ENCODE peak calls at places on chromosomes 5 and 9, in nine cellular contexts. C is fibroblast of villous mesenchyme, N is upper lobe of right lung, U is HFFc6, P is AG10803, O is neural progenitor cell, I is foreskin fibroblast, L is GM12865, Z is heart left ventricle. D is an unnamed sample.
A peak's percentile ranks its signal among the peaks of the same experiment; 100 is the strongest.

GRCh38 chr9:36319806-36320205 is 61.6 kb upstream of the GNE start:
- DNase-seq in C (peak; percentile 49), N (peak; percentile 69), U (no peak), P (peak; percentile 47), O (no peak), I (no peak), L (no peak), Z (no peak), D (no peak)

GRCh38 chr5:139795074-139796001 is at the start of gene PSD2:
- DNase-seq in C (no peak), N (no peak), U (no peak), P (no peak), O (peak; percentile 78), I (no peak), L (no peak), Z (no peak), D (no peak)

GRCh38 chr5:34517249-34517648 is 138.9 kb upstream of the RAI14 start:
- DNase-seq in C (peak; percentile 68), N (no peak), U (peak; percentile 45), P (no peak), O (no peak), I (peak; percentile 80), L (no peak), Z (no peak), D (no peak)

GRCh38 chr5:65462139-65462705 is 19.5 kb downstream of the ADAMTS6 start:
- DNase-seq in C (no peak), N (no peak), U (no peak), P (no peak), O (no peak), I (no peak), L (no peak), Z (no peak), D (no peak)

GRCh38 chr5:26388946-26389345 is 649.4 kb downstream of the CDH9 start:
- DNase-seq in C (no peak), N (no peak), U (no peak), P (no peak), O (no peak), I (no peak), L (no peak), Z (no peak), D (no peak)

GRCh38 chr9:89555426-89556375 is 49.1 kb upstream of the GADD45G start:
- DNase-seq in C (peak; percentile 59), N (no peak), U (no peak), P (no peak), O (no peak), I (no peak), L (peak; percentile 66), Z (no peak), D (no peak)

GRCh38 chr5:132270706-132271105 is 13.2 kb downstream of the PDLIM4 start:
- DNase-seq in C (no peak), N (no peak), U (no peak), P (no peak), O (no peak), I (no peak), L (no peak), Z (no peak), D (no peak)

GRCh38 chr5:120465281-120465961 is 1.3 kb downstream of the PRR16 start:
- DNase-seq in C (peak; percentile 73), N (peak; percentile 59), U (peak; percentile 58), P (peak; percentile 72), O (peak; percentile 73), I (peak; percentile 68), L (no peak), Z (peak; percentile 61), D (no peak)

GRCh38 chr5:63963080-63963735 is 963 bp upstream of the HTR1A start:
- DNase-seq in C (peak; percentile 68), N (no peak), U (peak; percentile 39), P (peak; percentile 68), O (peak; percentile 95), I (peak; percentile 9), L (peak; percentile 75), Z (peak; percentile 16), D (no peak)

DNA sequence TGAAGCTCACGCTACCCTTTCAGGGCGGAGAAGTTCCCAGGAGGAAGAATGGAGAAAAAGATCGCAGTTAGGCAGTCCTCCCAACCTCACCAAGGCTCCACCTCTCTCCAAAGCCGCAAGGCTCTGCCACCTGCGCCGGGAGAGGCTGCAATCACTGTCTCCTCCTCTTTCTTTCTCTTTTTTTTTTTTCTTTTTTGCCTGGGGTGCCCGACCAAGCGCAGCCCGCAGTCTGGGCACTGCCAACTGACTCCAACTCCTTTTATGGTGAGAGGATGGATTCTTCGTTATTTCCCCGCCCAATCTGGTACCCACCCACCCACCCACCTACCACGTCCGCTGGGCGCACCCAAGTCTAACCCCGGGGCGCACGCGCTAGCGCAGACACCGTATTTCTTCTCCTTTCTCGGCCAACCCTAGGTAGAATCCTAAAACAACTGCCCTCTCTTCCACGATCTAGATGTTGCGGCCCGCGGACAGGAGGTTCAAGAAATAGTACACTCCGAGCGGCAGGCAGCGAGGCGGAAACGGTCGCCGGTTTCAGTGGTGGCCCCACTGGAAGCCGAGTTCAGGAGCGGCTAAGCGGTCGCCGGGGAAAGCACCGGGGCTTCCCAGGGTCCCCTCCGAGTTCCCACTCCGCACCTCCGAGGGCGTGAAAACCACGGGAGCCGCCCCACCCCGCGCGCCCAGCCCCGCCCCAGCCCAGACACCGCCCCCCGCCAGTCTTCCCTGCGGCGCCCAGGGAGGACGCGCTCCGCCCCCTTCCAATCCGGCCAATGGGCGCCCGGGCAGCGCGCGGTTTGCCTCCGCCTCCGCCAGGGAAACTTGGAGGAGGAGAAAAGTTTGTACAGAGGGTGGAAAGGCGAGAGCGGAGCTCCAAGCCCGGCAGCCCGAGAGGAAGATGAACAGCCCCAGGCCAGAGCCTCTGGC is at the start of gene PTGER4:
- DNase-seq in C (peak; percentile 87), N (peak; percentile 97), U (peak; percentile 78), P (peak; percentile 83), O (peak; percentile 91), I (peak; percentile 93), L (peak; percentile 77), Z (peak; percentile 95), D (peak; percentile 91)
- TF ChIP-seq CTCF in C (no peak), N (no peak), U (no peak), P (no peak), O (no peak), I (no peak), L (no peak), Z (no peak), D (no peak)

GRCh38 chr9:92293075-92293354 is 482 bp downstream of the IARS1 start:
- DNase-seq in C (no peak), N (no peak), U (no peak), P (no peak), O (no peak), I (no peak), L (no peak), Z (no peak), D (no peak)

GRCh38 chr9:92295240-92295790 is 1.8 kb upstream of the IARS1 start:
- DNase-seq in C (peak; percentile 76), N (no peak), U (no peak), P (no peak), O (no peak), I (no peak), L (no peak), Z (no peak), D (no peak)

GRCh38 chr9:92294297-92294676 is 790 bp upstream of the IARS1 start:
- DNase-seq in C (peak; percentile 26), N (no peak), U (peak; percentile 31), P (peak; percentile 38), O (peak; percentile 25), I (no peak), L (peak; percentile 47), Z (no peak), D (no peak)

GRCh38 chr9:92292338-92293074 is 991 bp downstream of the IARS1 start:
- DNase-seq in C (peak; percentile 29), N (no peak), U (peak; percentile 17), P (peak; percentile 32), O (no peak), I (no peak), L (no peak), Z (no peak), D (no peak)

GRCh38 chr9:92293452-92294296 is at the start of gene IARS1:
- DNase-seq in C (peak; percentile 98), N (peak; percentile 99), U (peak; percentile 99), P (peak; percentile 98), O (peak; percentile 97), I (peak; percentile 98), L (peak; percentile 99), Z (peak; percentile 98), D (peak; percentile 100)
- TF ChIP-seq CTCF in C (no peak), N (peak; percentile 28), U (peak; percentile 69), P (peak; percentile 42), O (peak; percentile 43), I (peak; percentile 29), L (peak; percentile 44), Z (peak; percentile 61), D (peak; percentile 45)

DNA sequence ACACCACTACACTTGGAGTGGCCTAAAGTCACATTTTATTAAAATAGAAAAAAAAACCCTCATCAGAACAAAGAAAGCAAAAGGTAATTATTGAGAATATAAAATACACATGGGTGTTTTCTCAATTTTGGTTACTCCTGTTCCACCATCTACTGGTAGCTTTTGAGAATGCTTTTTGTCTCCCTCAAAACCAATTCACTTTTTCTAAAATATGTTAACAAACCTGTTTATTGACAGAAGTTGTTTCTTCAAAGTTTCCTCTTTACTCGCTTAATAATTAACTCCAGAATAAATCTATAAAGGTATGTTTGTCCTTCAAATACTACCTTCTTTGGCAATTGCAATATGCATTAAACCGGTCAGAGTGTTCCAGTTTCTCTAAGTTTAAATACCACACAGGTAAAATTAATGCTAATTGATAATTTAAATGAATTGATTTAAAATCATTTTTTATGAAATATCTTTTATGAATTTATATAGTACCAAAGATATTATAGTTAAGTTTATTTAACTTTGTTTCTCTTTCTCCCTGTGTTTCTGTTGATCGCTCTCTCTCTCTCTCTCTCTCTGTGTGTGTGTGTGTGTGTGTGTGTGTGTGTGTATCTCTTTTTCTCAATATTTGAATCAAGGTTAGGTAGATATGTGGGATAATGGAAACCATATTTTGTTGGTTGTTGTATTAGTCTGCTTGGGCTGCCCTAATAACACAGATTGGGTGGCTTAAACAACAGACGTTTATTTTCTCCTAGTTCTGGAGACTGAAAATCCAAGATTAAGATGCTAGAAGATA is 487.4 kb downstream of the PRDM9 start:
- DNase-seq in C (no peak), N (no peak), U (no peak), P (no peak), O (no peak), I (no peak), L (no peak), Z (no peak), D (no peak)
- TF ChIP-seq CTCF in C (no peak), N (no peak), U (peak; percentile 7), P (no peak), O (peak; percentile 52), I (no peak), L (no peak), Z (no peak), D (peak; percentile 66)

DNA sequence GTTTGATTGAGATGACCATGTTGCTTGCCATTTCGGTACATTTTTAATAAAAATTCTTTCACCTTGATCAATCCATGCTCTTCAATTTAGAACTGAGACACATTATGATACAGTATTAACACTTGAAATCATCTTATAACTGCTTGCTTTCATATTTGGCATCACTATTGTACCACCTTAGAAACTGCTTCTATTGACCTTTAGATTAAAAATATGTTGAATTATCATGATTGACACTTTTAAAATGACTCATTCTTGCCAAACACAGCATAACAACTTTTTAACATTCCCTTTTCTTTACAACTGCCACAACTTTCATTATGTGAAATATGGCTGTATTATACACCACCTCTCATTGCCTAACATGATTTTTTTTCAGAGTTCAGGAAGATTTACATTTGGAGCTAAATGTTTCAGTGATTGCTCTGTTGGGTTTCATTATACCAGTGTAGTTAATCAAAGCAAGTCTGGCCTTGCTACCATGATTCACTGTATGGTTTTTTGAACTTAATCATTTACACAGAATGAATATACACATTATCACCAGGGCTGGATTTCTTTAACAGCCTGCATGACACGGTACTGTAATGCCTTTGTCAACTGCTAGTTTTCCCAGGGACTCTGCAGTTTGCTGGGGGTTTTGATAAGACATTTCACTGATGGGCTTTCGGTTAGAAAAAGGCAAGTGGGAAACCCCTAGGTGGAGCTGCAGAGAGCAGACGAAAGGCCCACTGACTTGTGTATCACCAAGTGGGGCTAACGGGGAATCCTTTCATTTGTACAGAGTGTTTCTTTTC is 93.6 kb upstream of the TLE4 start:
- DNase-seq in C (peak; percentile 29), N (no peak), U (no peak), P (peak; percentile 50), O (peak; percentile 77), I (no peak), L (peak; percentile 54), Z (no peak), D (no peak)
- TF ChIP-seq CTCF in C (peak; percentile 57), N (peak; percentile 24), U (peak; percentile 55), P (peak; percentile 42), O (peak; percentile 73), I (peak; percentile 44), L (peak; percentile 43), Z (peak; percentile 39), D (peak; percentile 66)